ENCODE peak calls at places on chromosomes 3 and 15, in ten cellular contexts. B is fibroblast of pulmonary artery; S is NCI-H2171 treated with DMSO at 0.1 percent for 48 hours; N is iPS-NIHi11; W is activated naive CD4-positive, alpha-beta T cell treated with anti-CD3 and anti-CD28 coated beads for 36 hours; D is GM12891; R is activated T-helper 1 cell treated with anti-CD3 and anti-CD28 coated beads, Interleukin-12 subunit alpha, Interleukin-12 subunit beta, Interleukin-2, Interleukin-4 antibody, amounts not matched to agents 30 ng/mL and 10 ng/mL and 1 ng/mL, durations not matched to agents 14 hours and 24 hours and 36 hours; C is cardiac fibroblast; T is GM13976; Z is nucleus accumbens. X is an unnamed sample.

GRCh38 chr15:45796433-45796832 is 161.6 kb downstream of the SQOR start:
- DNase-seq in B (no peak), S (peak), N (no peak), W (no peak), D (no peak), R (no peak), C (no peak), T (no peak), Z (no peak), X (no peak)

GRCh38 chr3:63814300-63814699 is 4.8 kb upstream of the C3orf49 start:
- DNase-seq in B (peak), S (no peak), N (no peak), W (no peak), D (no peak), R (no peak), C (peak), T (no peak), Z (no peak), X (no peak)

GRCh38 chr15:40567111-40567510 is 2.0 kb upstream of the RPUSD2 start:
- DNase-seq in B (peak), S (no peak), N (no peak), W (peak), D (no peak), R (no peak), C (peak), T (no peak), Z (no peak), X (no peak)

GRCh38 chr3:177420643-177421042 is 223.4 kb upstream of the TBL1XR1 start:
- DNase-seq in B (peak), S (no peak), N (no peak), W (no peak), D (no peak), R (no peak), C (peak), T (no peak), Z (no peak), X (no peak)

GRCh38 chr3:95971573-95971972 is 842.8 kb upstream of the EPHA6 start:
- DNase-seq in B (peak), S (no peak), N (no peak), W (no peak), D (no peak), R (no peak), C (peak), T (no peak), Z (no peak), X (no peak)

GRCh38 chr15:68205949-68206539 is 912 bp upstream of the CALML4 start:
- DNase-seq in B (no peak), S (no peak), N (peak), W (peak), D (no peak), R (no peak), C (no peak), T (no peak), Z (peak), X (no peak)

GRCh38 chr15:89837134-89837829 is 22.6 kb upstream of the ANPEP start:
- DNase-seq in B (peak), S (no peak), N (no peak), W (no peak), D (no peak), R (no peak), C (peak), T (no peak), Z (no peak), X (no peak)

GRCh38 chr3:111152506-111152905 is 80.9 kb downstream of the NECTIN3 start:
- DNase-seq in B (peak), S (no peak), N (no peak), W (no peak), D (no peak), R (no peak), C (no peak), T (no peak), Z (no peak), X (no peak)

GRCh38 chr15:28114114-28114455 is 15.0 kb upstream of the OCA2 start:
- DNase-seq in B (no peak), S (no peak), N (no peak), W (no peak), D (no peak), R (no peak), C (no peak), T (no peak), Z (no peak), X (no peak)

GRCh38 chr3:56157693-56158092 is 310.6 kb downstream of the ERC2 start:
- DNase-seq in B (peak), S (no peak), N (no peak), W (no peak), D (no peak), R (no peak), C (peak), T (no peak), Z (no peak), X (no peak)

GRCh38 chr15:44029003-44029402 is 166.1 kb downstream of the FRMD5 start:
- DNase-seq in B (peak), S (no peak), N (no peak), W (no peak), D (no peak), R (no peak), C (peak), T (no peak), Z (no peak), X (no peak)